ENCODE peak calls at places on chromosomes 7 and 10, in eight cellular contexts. R is cardiac muscle cell, F is fibroblast of the aortic adventitia, C is Caco-2, O is Calu3, M is H9, Z is progenitor cell of endocrine pancreas, J is foreskin fibroblast. B is an unnamed sample.
A peak's percentile ranks its signal among the peaks of the same experiment; 100 is the strongest.

GRCh38 chr7:638256-639011 is 88.1 kb upstream of the DNAAF5 start:
- DNase-seq in F (no peak), O (no peak), M (no peak), J (no peak), R (no peak), C (no peak), Z (no peak), B (no peak)

GRCh38 chr10:36538945-36539586 is 586.3 kb upstream of the ANKRD30A start:
- DNase-seq in J (peak; percentile 76), C (peak; percentile 10), M (no peak), F (peak; percentile 72), O (no peak), R (no peak), Z (no peak), B (no peak)

GRCh38 chr7:13778967-13779366 is 210.5 kb downstream of the ETV1 start:
- DNase-seq in Z (no peak), F (peak; percentile 31), C (no peak), O (peak; percentile 73), J (peak; percentile 68), M (no peak), R (no peak), B (no peak)

GRCh38 chr7:7176421-7177043 is 5.8 kb upstream of the C1GALT1 start:
- DNase-seq in J (peak; percentile 92), F (peak; percentile 85), Z (no peak), M (no peak), C (no peak), O (peak; percentile 33), R (no peak), B (peak; percentile 68)

GRCh38 chr7:141575654-141576448 is 24.6 kb downstream of the AGK start:
- DNase-seq in O (no peak), R (no peak), F (no peak), C (no peak), M (no peak), Z (no peak), J (no peak), B (no peak)

GRCh38 chr10:109899578-109900355 is 23.5 kb downstream of the XPNPEP1 start:
- DNase-seq in C (no peak), F (peak; percentile 92), R (no peak), O (no peak), J (peak; percentile 54), Z (no peak), M (peak; percentile 8), B (no peak)

GRCh38 chr7:131188367-131189339 is 139.0 kb upstream of the MKLN1 start:
- DNase-seq in R (no peak), O (no peak), C (no peak), M (no peak), J (peak; percentile 96), Z (no peak), F (peak; percentile 99), B (no peak)

GRCh38 chr10:47207280-47207613 is 92.8 kb upstream of the GDF10 start:
- DNase-seq in J (no peak), C (no peak), F (peak; percentile 33), M (no peak), O (no peak), R (peak; percentile 59), Z (no peak), B (no peak)

GRCh38 chr10:75245354-75246001 is 9.7 kb upstream of the COMTD1 start:
- DNase-seq in J (no peak), R (no peak), C (no peak), M (no peak), O (peak; percentile 32), F (no peak), Z (no peak), B (no peak)

GRCh38 chr10:53997953-53998352 is 803.1 kb downstream of the PCDH15 start:
- DNase-seq in O (no peak), R (peak; percentile 21), C (no peak), J (no peak), Z (no peak), M (no peak), F (no peak), B (peak; percentile 33)
- TF ChIP-seq CTCF in O (peak; percentile 29), R (no peak), C (peak; percentile 59), J (no peak), Z (peak; percentile 58), M (peak; percentile 64), F (no peak), B (peak; percentile 62)

GRCh38 chr7:1922870-1923236 is 252.8 kb downstream of the ELFN1 start:
- DNase-seq in R (no peak), F (peak; percentile 30), M (no peak), O (no peak), Z (no peak), J (peak; percentile 71), C (no peak), B (no peak)
- TF ChIP-seq CTCF in R (peak; percentile 14), F (peak; percentile 30), M (peak; percentile 33), O (no peak), Z (no peak), J (peak; percentile 48), C (no peak), B (peak; percentile 10)

DNA sequence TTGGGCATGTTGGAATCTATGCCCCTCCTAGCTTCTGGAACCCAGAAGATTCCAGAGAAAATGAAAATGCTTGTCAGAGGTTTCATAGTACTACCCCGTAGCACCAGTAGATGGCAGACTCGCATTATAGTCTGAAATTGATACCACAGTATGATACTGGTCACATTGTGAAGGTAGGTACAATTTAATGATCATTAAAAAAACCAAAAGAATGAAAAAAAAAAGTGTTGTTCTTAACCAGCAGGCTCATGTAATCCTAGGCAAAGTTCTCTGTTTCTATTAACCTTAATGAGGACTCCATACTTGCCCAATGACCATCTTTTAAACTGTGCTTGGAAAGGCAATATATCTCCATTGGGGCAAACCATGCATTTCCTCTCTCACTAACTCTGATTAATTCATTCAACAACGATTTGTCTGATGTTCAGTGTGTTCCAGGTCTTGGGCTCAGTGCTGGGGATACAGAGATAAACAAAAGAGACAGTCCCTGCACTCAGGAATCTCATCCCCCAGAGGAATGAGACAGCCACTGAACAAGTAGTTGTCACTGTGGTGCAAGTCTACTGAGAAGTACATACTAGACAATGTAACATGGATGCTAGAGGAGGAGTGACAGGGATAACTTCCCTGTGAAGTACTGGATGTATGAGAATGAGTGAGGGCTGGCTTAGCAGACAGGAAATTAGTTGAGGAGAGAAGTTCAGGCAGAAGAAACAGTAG is 223.5 kb upstream of the PHYHIPL start:
- DNase-seq in J (peak; percentile 77), R (peak; percentile 55), M (no peak), C (peak; percentile 84), Z (peak; percentile 15), O (peak; percentile 65), F (peak; percentile 80), B (peak; percentile 74)
- TF ChIP-seq CTCF in J (peak; percentile 69), R (peak; percentile 80), M (peak; percentile 90), C (peak; percentile 92), Z (peak; percentile 88), O (peak; percentile 75), F (peak; percentile 80), B (peak; percentile 84)

GRCh38 chr10:49286686-49287085 is 12.3 kb upstream of the C10orf71 start:
- DNase-seq in F (no peak), J (no peak), R (no peak), M (no peak), C (no peak), O (no peak), Z (no peak), B (no peak)
- TF ChIP-seq CTCF in F (no peak), J (no peak), R (no peak), M (no peak), C (no peak), O (no peak), Z (no peak), B (no peak)

GRCh38 chr7:129607471-129608120 is 3.9 kb upstream of the NRF1 start:
- DNase-seq in Z (no peak), R (peak; percentile 55), O (peak; percentile 46), M (peak; percentile 58), F (peak; percentile 50), C (peak; percentile 35), J (peak; percentile 61), B (peak; percentile 82)
- TF ChIP-seq CTCF in Z (peak; percentile 56), R (peak; percentile 64), O (peak; percentile 41), M (peak; percentile 88), F (peak; percentile 73), C (peak; percentile 51), J (peak; percentile 66), B (peak; percentile 88)

DNA sequence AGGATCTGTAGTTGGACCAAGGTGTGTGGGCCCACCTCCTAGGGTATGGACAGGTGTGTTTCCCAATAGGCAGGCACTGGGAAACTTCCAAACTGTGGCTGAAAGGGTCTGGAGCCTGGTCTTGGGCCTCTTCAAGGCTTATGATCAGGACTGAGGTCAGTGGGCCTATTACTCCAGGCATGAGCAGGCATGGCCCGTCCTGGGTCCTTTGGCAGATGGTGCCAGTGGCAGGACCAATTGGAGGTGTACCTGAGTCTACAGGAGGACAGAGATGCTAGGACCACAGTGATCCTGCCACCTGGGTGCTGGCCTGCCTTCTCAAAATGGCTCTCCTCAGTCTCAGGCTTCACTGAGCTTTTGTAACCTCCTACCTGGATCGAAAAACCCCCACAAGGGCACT is 95.4 kb downstream of the RAB18 start:
- DNase-seq in Z (no peak), M (no peak), J (no peak), F (no peak), R (no peak), C (no peak), O (no peak), B (no peak)
- TF ChIP-seq CTCF in Z (no peak), M (no peak), J (no peak), F (no peak), R (no peak), C (no peak), O (no peak), B (no peak)

GRCh38 chr7:105408791-105409410 is 20.2 kb upstream of the SRPK2 start:
- DNase-seq in O (no peak), C (no peak), R (no peak), M (no peak), Z (no peak), F (no peak), J (no peak), B (no peak)
- TF ChIP-seq CTCF in O (no peak), C (no peak), R (no peak), M (no peak), Z (no peak), F (no peak), J (no peak), B (no peak)